ENCODE peak calls at places on chromosomes 16 and 17, in four cellular contexts. A, O, D and J are unnamed samples.

GRCh38 chr16:84838383-84838948 is 18.7 kb downstream of the CRISPLD2 start:
- DNase-seq in A (no peak), O (no peak), D (no peak), J (no peak)

GRCh38 chr17:7260601-7261376 is 1.5 kb downstream of the CLDN7 start:
- DNase-seq in O (no peak), A (no peak), D (no peak), J (no peak)

GRCh38 chr16:17346774-17347569 is 123.8 kb downstream of the XYLT1 start:
- DNase-seq in O (no peak), D (no peak), A (no peak), J (no peak)

GRCh38 chr16:48210747-48211146 is 33.4 kb upstream of the LONP2 start:
- DNase-seq in A (no peak), D (no peak), O (no peak), J (no peak)

GRCh38 chr17:40646791-40647548 is 648 bp downstream of the SMARCE1 start:
- DNase-seq in O (no peak), D (no peak), A (no peak), J (peak)

GRCh38 chr17:31571124-31571892 is 179.8 kb downstream of the RAB11FIP4 start:
- DNase-seq in A (no peak), O (no peak), D (peak), J (peak)

GRCh38 chr17:50087912-50088405 is 7.2 kb upstream of the PDK2 start:
- DNase-seq in D (no peak), O (no peak), A (no peak), J (no peak)

GRCh38 chr17:7418472-7419152 is 1.5 kb upstream of the SPEM1 start:
- DNase-seq in A (no peak), D (no peak), O (no peak), J (no peak)

GRCh38 chr17:80455328-80455710 is 21.1 kb downstream of the NPTX1 start:
- DNase-seq in A (no peak), D (peak), O (no peak), J (peak)

GRCh38 chr16:67015317-67015731 is 13.6 kb upstream of the CBFB start:
- DNase-seq in A (no peak), O (no peak), D (no peak), J (no peak)

GRCh38 chr16:27174007-27174406 is 29.3 kb upstream of the KDM8 start:
- DNase-seq in O (peak), D (no peak), A (no peak), J (no peak)

GRCh38 chr17:32100971-32101631 is 41.2 kb upstream of the RHOT1 start:
- DNase-seq in O (no peak), D (no peak), A (no peak), J (no peak)

GRCh38 chr17:19703776-19704371 is 12.5 kb downstream of the SLC47A2 start:
- DNase-seq in A (no peak), O (no peak), D (no peak), J (no peak)

GRCh38 chr16:15037745-15038144 is 18.1 kb downstream of the NTAN1 start:
- DNase-seq in D (no peak), A (no peak), O (no peak), J (no peak)

GRCh38 chr16:83185902-83186301 is 559.1 kb downstream of the CDH13 start:
- DNase-seq in O (no peak), D (no peak), A (no peak), J (no peak)